ENCODE peak calls at places on chromosomes 7 and 10, in nine cellular contexts. E, B, T, D, A, Y, L, Z and V are unnamed samples.
A peak's percentile ranks its signal among the peaks of the same experiment; 100 is the strongest.

GRCh38 chr10:48254745-48255144 is 19.8 kb downstream of the FRMPD2 start:
- DNase-seq in E (no peak), B (no peak), T (no peak), D (no peak), A (no peak), Y (no peak), L (no peak), Z (no peak), V (no peak)

GRCh38 chr7:151697515-151697895 is 177.8 kb upstream of the RHEB start:
- DNase-seq in E (no peak), B (no peak), T (no peak), D (no peak), A (no peak), Y (no peak), L (no peak), Z (no peak), V (no peak)

GRCh38 chr7:39749177-39749576 is 125.8 kb downstream of the RALA start:
- DNase-seq in E (peak; percentile 88), B (no peak), T (no peak), D (no peak), A (no peak), Y (peak; percentile 5), L (peak; percentile 78), Z (no peak), V (no peak)

GRCh38 chr7:36048141-36048901 is 104.7 kb upstream of the EEPD1 start:
- DNase-seq in E (peak; percentile 83), B (no peak), T (no peak), D (no peak), A (peak; percentile 68), Y (peak; percentile 83), L (peak; percentile 90), Z (no peak), V (no peak)

GRCh38 chr7:151687523-151688235 is 168.0 kb upstream of the RHEB start:
- DNase-seq in E (peak; percentile 96), B (peak; percentile 84), T (peak; percentile 87), D (no peak), A (peak; percentile 78), Y (peak; percentile 91), L (peak; percentile 98), Z (peak; percentile 92), V (peak; percentile 93)

GRCh38 chr7:70937424-70937823 is 194.5 kb upstream of the GALNT17 start:
- DNase-seq in E (no peak), B (no peak), T (no peak), D (no peak), A (no peak), Y (no peak), L (no peak), Z (no peak), V (no peak)

GRCh38 chr7:157253850-157254249 is 83.0 kb upstream of the DNAJB6 start:
- DNase-seq in E (no peak), B (no peak), T (peak; percentile 49), D (peak; percentile 81), A (no peak), Y (no peak), L (no peak), Z (no peak), V (no peak)

GRCh38 chr7:136030867-136031318 is 53.7 kb upstream of the MTPN start:
- DNase-seq in E (no peak), B (no peak), T (no peak), D (no peak), A (no peak), Y (no peak), L (no peak), Z (no peak), V (no peak)

GRCh38 chr10:14306201-14306600 is 24.5 kb downstream of the FRMD4A start:
- DNase-seq in E (no peak), B (no peak), T (no peak), D (no peak), A (no peak), Y (no peak), L (no peak), Z (no peak), V (no peak)
- H3K27ac ChIP-seq in E (no peak overlapping the region), B (no peak overlapping the region), T (no peak overlapping the region), D (no peak overlapping the region), A (no peak overlapping the region), Y (no peak overlapping the region), L (no peak overlapping the region), Z (no peak overlapping the region), V (no peak overlapping the region)

GRCh38 chr7:67636363-67637355 is 640.0 kb downstream of the TYW1 start:
- DNase-seq in E (no peak), B (no peak), T (no peak), D (no peak), A (no peak), Y (no peak), L (no peak), Z (no peak), V (no peak)
- TF ChIP-seq CTCF in E (no peak), B (no peak), T (no peak), D (no peak), A (no peak), Y (no peak), L (no peak), Z (no peak), V (no peak)

GRCh38 chr10:65570143-65571010 is 1355.5 kb upstream of the LRRTM3 start:
- DNase-seq in E (peak; percentile 16), B (peak; percentile 87), T (peak; percentile 19), D (no peak), A (no peak), Y (peak; percentile 29), L (peak; percentile 53), Z (no peak), V (no peak)
- H3K27ac ChIP-seq in E (peak overlapping the region; percentile 67), B (peak overlapping the region; percentile 95), T (no peak overlapping the region), D (no peak overlapping the region), A (no peak overlapping the region), Y (no peak overlapping the region), L (no peak overlapping the region), Z (peak overlapping the region; percentile 47), V (peak overlapping the region; percentile 78)

GRCh38 chr7:132053871-132054270 is 497.4 kb upstream of the PODXL start:
- DNase-seq in E (no peak), B (no peak), T (no peak), D (no peak), A (no peak), Y (no peak), L (peak; percentile 67), Z (no peak), V (no peak)

GRCh38 chr7:132045481-132045980 is 489.1 kb upstream of the PODXL start:
- DNase-seq in E (no peak), B (no peak), T (no peak), D (no peak), A (no peak), Y (no peak), L (no peak), Z (no peak), V (no peak)

GRCh38 chr7:132044247-132044646 is 487.8 kb upstream of the PODXL start:
- DNase-seq in E (no peak), B (no peak), T (no peak), D (no peak), A (no peak), Y (no peak), L (no peak), Z (no peak), V (no peak)

GRCh38 chr7:132045002-132045401 is 488.6 kb upstream of the PODXL start:
- DNase-seq in E (no peak), B (no peak), T (no peak), D (no peak), A (no peak), Y (no peak), L (no peak), Z (no peak), V (no peak)

DNA sequence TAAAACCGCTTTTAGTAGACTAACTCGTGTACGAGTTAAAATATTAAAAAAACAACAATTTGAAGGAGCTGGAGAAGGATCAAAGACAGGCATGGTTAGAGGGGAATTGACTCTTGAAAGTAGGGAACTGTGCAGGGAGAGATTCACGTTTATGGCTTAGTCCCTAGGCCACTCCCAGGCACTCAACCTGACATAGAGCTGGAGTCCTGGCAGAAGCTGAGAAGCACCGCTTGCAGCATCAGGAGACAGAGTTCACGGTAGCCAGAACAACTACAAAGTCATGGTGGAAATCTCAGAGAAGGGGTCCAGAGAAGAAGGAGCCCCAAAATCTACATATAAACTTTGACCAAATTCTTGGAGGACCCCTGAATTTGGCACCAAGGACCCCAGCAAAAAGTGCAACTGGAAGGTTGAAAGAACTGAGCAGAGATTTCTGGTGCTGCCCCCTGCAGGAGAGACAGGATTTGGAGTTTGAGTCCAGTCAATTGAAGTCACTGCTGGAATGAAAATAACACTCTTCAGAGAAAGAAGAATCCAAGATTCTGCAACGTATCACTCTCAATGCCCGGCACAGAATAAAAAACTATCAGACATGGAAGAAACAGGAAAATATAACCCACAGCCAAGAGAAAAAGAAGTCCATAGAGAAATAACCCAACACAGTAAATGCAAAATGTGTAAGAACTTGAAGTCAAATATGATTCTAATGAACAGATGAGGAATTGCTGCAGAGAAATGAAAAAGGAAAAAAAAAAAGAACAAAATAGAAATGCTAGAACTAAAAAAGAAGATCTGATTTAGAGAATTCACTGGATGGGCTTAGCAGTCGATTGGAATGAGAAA is 493.3 kb upstream of the PODXL start:
- DNase-seq in E (peak; percentile 17), B (peak; percentile 78), T (no peak), D (no peak), A (no peak), Y (peak; percentile 45), L (no peak), Z (no peak), V (peak; percentile 46)
- TF ChIP-seq CTCF in E (peak; percentile 49), B (peak; percentile 74), T (peak; percentile 42), D (peak; percentile 43), A (peak; percentile 13), Y (peak; percentile 87), L (peak; percentile 55), Z (peak; percentile 76), V (peak; percentile 85)

DNA sequence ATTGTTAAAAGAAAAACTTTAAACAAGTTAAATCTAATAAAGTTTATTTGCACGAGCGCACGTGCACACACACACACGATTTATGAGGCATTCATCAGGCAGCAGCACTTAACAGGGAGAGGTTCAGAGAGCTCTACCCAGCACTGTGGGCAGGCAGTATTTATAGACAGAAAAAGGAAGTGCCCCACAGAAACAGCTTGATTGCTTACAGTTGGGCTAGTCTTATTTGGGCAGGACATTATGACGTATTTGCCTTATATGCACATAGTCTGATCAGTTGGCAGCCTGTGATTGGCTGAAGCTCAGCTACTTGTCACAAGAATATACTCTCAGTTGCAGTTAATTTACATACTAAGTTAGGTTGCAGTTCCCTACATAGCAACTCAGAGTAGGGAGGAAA is 1.2 kb upstream of the SDHAF3 start:
- DNase-seq in E (no peak), B (no peak), T (no peak), D (no peak), A (no peak), Y (no peak), L (no peak), Z (no peak), V (no peak)
- H3K27ac ChIP-seq in E (no peak overlapping the region), B (no peak overlapping the region), T (no peak overlapping the region), D (no peak overlapping the region), A (no peak overlapping the region), Y (no peak overlapping the region), L (no peak overlapping the region), Z (no peak overlapping the region), V (peak overlapping the region; percentile 98)